ENCODE peak calls at places on chromosomes 6 and 20, in ten cellular contexts. F, I, Y, P, R, W, X, H, D and S are unnamed samples.

GRCh38 chr20:62804632-62805364 is at the start of gene OGFR:
- DNase-seq in D (no peak), Y (peak), R (peak), W (peak), F (peak), I (peak), X (peak), H (no peak), P (no peak), S (peak)

GRCh38 chr20:44217342-44218092 is 6.9 kb upstream of the OSER1 start:
- DNase-seq in P (peak), H (no peak), W (peak), X (peak), I (peak), D (peak), R (peak), F (peak), Y (peak), S (peak)

GRCh38 chr6:33720998-33721397 is 9.5 kb upstream of the UQCC2 start:
- DNase-seq in F (peak), D (no peak), X (no peak), Y (no peak), P (no peak), I (no peak), R (no peak), H (no peak), W (no peak), S (no peak)

GRCh38 chr6:146892613-146893401 is 294.0 kb downstream of the ADGB start:
- DNase-seq in D (no peak), P (no peak), W (no peak), X (no peak), H (no peak), I (no peak), F (no peak), Y (no peak), R (no peak), S (no peak)

GRCh38 chr6:108715832-108716231 is 132.4 kb upstream of the ARMC2 start:
- DNase-seq in I (no peak), R (no peak), H (no peak), F (no peak), D (no peak), W (no peak), P (no peak), Y (no peak), X (no peak), S (no peak)

GRCh38 chr20:39568090-39568489 is 605.9 kb downstream of the DHX35 start:
- DNase-seq in P (no peak), X (no peak), F (no peak), W (no peak), Y (no peak), R (no peak), H (no peak), D (no peak), I (no peak), S (no peak)

GRCh38 chr6:53926505-53926904 is 131.7 kb downstream of the LRRC1 start:
- DNase-seq in H (no peak), X (peak), F (no peak), Y (no peak), D (no peak), W (no peak), R (no peak), P (no peak), I (no peak), S (no peak)

GRCh38 chr6:154890874-154891273 is 104.2 kb upstream of the TIAM2 start:
- DNase-seq in D (no peak), X (no peak), W (no peak), Y (no peak), R (no peak), I (no peak), P (no peak), F (no peak), H (no peak), S (no peak)

GRCh38 chr20:39897058-39897457 is 792.0 kb downstream of the MAFB start:
- DNase-seq in F (no peak), R (no peak), X (peak), I (no peak), D (no peak), H (no peak), Y (no peak), P (no peak), W (no peak), S (no peak)

GRCh38 chr20:50292324-50293243 is 102.0 kb downstream of the CEBPB start:
- DNase-seq in Y (no peak), H (peak), P (no peak), D (peak), R (no peak), W (peak), F (no peak), X (peak), I (peak), S (no peak)